ENCODE peak calls at places on chromosomes 12 and 14, in nine cellular contexts. One of them, this sample, is unnamed.

GRCh38 chr14:104603623-104604401 is 760 bp downstream of the TMEM179 start:
- DNase-seq in CD4-positive, alpha-beta T cell: peak; percentile 10
- DNase-seq in astrocyte: no peak
- DNase-seq in germinal center: no peak
- DNase-seq in MM.1S: no peak
- DNase-seq in D341Med: no peak
- DNase-seq in iris pigment epithelial cell: no peak
- DNase-seq in iPS-NIHi11: no peak
- DNase-seq in WERI-Rb-1: no peak
- DNase-seq in this sample: no peak

GRCh38 chr14:45258805-45259204 is 5.8 kb upstream of the MIS18BP1 start:
- DNase-seq in CD4-positive, alpha-beta T cell: no peak
- DNase-seq in iPS-NIHi11: no peak
- DNase-seq in D341Med: no peak
- DNase-seq in MM.1S: no peak
- DNase-seq in astrocyte: no peak
- DNase-seq in iris pigment epithelial cell: no peak
- DNase-seq in germinal center: no peak
- DNase-seq in WERI-Rb-1: no peak
- DNase-seq in this sample: no peak

GRCh38 chr14:38297681-38298080 is 41.8 kb upstream of the CLEC14A start:
- DNase-seq in germinal center: no peak
- DNase-seq in astrocyte: peak; percentile 36
- DNase-seq in iPS-NIHi11: no peak
- DNase-seq in CD4-positive, alpha-beta T cell: no peak
- DNase-seq in D341Med: no peak
- DNase-seq in iris pigment epithelial cell: peak; percentile 61
- DNase-seq in WERI-Rb-1: no peak
- DNase-seq in MM.1S: no peak
- DNase-seq in this sample: peak; percentile 17

GRCh38 chr12:53174881-53175491 is 5.5 kb upstream of the ZNF740 start:
- DNase-seq in MM.1S: peak; percentile 40
- DNase-seq in WERI-Rb-1: no peak
- DNase-seq in iris pigment epithelial cell: peak; percentile 59
- DNase-seq in CD4-positive, alpha-beta T cell: no peak
- DNase-seq in D341Med: no peak
- DNase-seq in germinal center: no peak
- DNase-seq in iPS-NIHi11: peak; percentile 78
- DNase-seq in astrocyte: peak; percentile 6
- DNase-seq in this sample: peak; percentile 67

GRCh38 chr12:77372469-77372868 is 307.1 kb upstream of the E2F7 start:
- DNase-seq in iris pigment epithelial cell: no peak
- DNase-seq in germinal center: no peak
- DNase-seq in WERI-Rb-1: no peak
- DNase-seq in MM.1S: no peak
- DNase-seq in iPS-NIHi11: no peak
- DNase-seq in D341Med: no peak
- DNase-seq in CD4-positive, alpha-beta T cell: no peak
- DNase-seq in astrocyte: no peak
- DNase-seq in this sample: no peak

GRCh38 chr12:119231774-119232173 is 53.0 kb downstream of the HSPB8 start:
- DNase-seq in iris pigment epithelial cell: no peak
- DNase-seq in WERI-Rb-1: no peak
- DNase-seq in astrocyte: no peak
- DNase-seq in MM.1S: no peak
- DNase-seq in D341Med: no peak
- DNase-seq in iPS-NIHi11: no peak
- DNase-seq in germinal center: no peak
- DNase-seq in CD4-positive, alpha-beta T cell: no peak
- DNase-seq in this sample: no peak

GRCh38 chr14:104757681-104758392 is 4.9 kb downstream of the SIVA1 start:
- DNase-seq in WERI-Rb-1: no peak
- DNase-seq in iPS-NIHi11: no peak
- DNase-seq in astrocyte: no peak
- DNase-seq in MM.1S: no peak
- DNase-seq in iris pigment epithelial cell: no peak
- DNase-seq in D341Med: no peak
- DNase-seq in germinal center: no peak
- DNase-seq in CD4-positive, alpha-beta T cell: no peak
- DNase-seq in this sample: no peak

GRCh38 chr12:121705514-121705913 is 7.0 kb upstream of the TMEM120B start:
- DNase-seq in MM.1S: no peak
- DNase-seq in CD4-positive, alpha-beta T cell: no peak
- DNase-seq in WERI-Rb-1: no peak
- DNase-seq in D341Med: no peak
- DNase-seq in astrocyte: no peak
- DNase-seq in iris pigment epithelial cell: no peak
- DNase-seq in germinal center: no peak
- DNase-seq in iPS-NIHi11: no peak
- DNase-seq in this sample: no peak

GRCh38 chr12:4451694-4452093 is 6.1 kb upstream of the FGF6 start:
- DNase-seq in germinal center: no peak
- DNase-seq in iris pigment epithelial cell: no peak
- DNase-seq in WERI-Rb-1: no peak
- DNase-seq in D341Med: no peak
- DNase-seq in MM.1S: no peak
- DNase-seq in CD4-positive, alpha-beta T cell: no peak
- DNase-seq in astrocyte: no peak
- DNase-seq in iPS-NIHi11: no peak
- DNase-seq in this sample: no peak

GRCh38 chr14:69451941-69452340 is 32.6 kb upstream of the PLEKHD1 start:
- DNase-seq in MM.1S: no peak
- DNase-seq in D341Med: no peak
- DNase-seq in iris pigment epithelial cell: no peak
- DNase-seq in iPS-NIHi11: no peak
- DNase-seq in CD4-positive, alpha-beta T cell: no peak
- DNase-seq in WERI-Rb-1: no peak
- DNase-seq in astrocyte: no peak
- DNase-seq in germinal center: no peak
- DNase-seq in this sample: peak; percentile 17

GRCh38 chr12:9132008-9132535 is 16.4 kb upstream of the A2M start:
- DNase-seq in germinal center: no peak
- DNase-seq in iris pigment epithelial cell: peak; percentile 18
- DNase-seq in CD4-positive, alpha-beta T cell: no peak
- DNase-seq in astrocyte: no peak
- DNase-seq in MM.1S: no peak
- DNase-seq in D341Med: no peak
- DNase-seq in iPS-NIHi11: no peak
- DNase-seq in WERI-Rb-1: no peak
- DNase-seq in this sample: no peak

GRCh38 chr14:96126783-96127271 is 77.8 kb upstream of the BDKRB2 start:
- DNase-seq in D341Med: no peak
- DNase-seq in WERI-Rb-1: no peak
- DNase-seq in astrocyte: no peak
- DNase-seq in iris pigment epithelial cell: no peak
- DNase-seq in MM.1S: no peak
- DNase-seq in CD4-positive, alpha-beta T cell: no peak
- DNase-seq in iPS-NIHi11: no peak
- DNase-seq in germinal center: no peak
- DNase-seq in this sample: no peak

GRCh38 chr14:34966413-34966812 is 16.4 kb upstream of the SRP54 start:
- DNase-seq in germinal center: no peak
- DNase-seq in D341Med: no peak
- DNase-seq in astrocyte: no peak
- DNase-seq in WERI-Rb-1: no peak
- DNase-seq in MM.1S: no peak
- DNase-seq in iris pigment epithelial cell: no peak
- DNase-seq in CD4-positive, alpha-beta T cell: no peak
- DNase-seq in iPS-NIHi11: no peak
- DNase-seq in this sample: no peak

GRCh38 chr12:98939350-98939749 is 294.3 kb downstream of the APAF1 start:
- DNase-seq in germinal center: no peak
- DNase-seq in iris pigment epithelial cell: peak; percentile 58
- DNase-seq in D341Med: no peak
- DNase-seq in iPS-NIHi11: peak; percentile 38
- DNase-seq in astrocyte: peak; percentile 42
- DNase-seq in WERI-Rb-1: peak; percentile 31
- DNase-seq in CD4-positive, alpha-beta T cell: no peak
- DNase-seq in MM.1S: peak; percentile 25
- DNase-seq in this sample: peak; percentile 42

GRCh38 chr12:78671295-78671694 is 193.3 kb upstream of the SYT1 start:
- DNase-seq in germinal center: no peak
- DNase-seq in CD4-positive, alpha-beta T cell: no peak
- DNase-seq in astrocyte: peak; percentile 93
- DNase-seq in D341Med: no peak
- DNase-seq in MM.1S: no peak
- DNase-seq in WERI-Rb-1: no peak
- DNase-seq in iPS-NIHi11: no peak
- DNase-seq in iris pigment epithelial cell: peak; percentile 96
- DNase-seq in this sample: peak; percentile 60

GRCh38 chr12:88108021-88108420 is 33.9 kb downstream of the CEP290 start:
- DNase-seq in MM.1S: no peak
- DNase-seq in WERI-Rb-1: no peak
- DNase-seq in iPS-NIHi11: no peak
- DNase-seq in iris pigment epithelial cell: peak; percentile 64
- DNase-seq in CD4-positive, alpha-beta T cell: no peak
- DNase-seq in astrocyte: no peak
- DNase-seq in D341Med: no peak
- DNase-seq in germinal center: no peak
- DNase-seq in this sample: peak; percentile 2

GRCh38 chr12:94046626-94047410 is 101.6 kb upstream of the PLXNC1 start:
- DNase-seq in iris pigment epithelial cell: peak; percentile 21
- DNase-seq in MM.1S: no peak
- DNase-seq in astrocyte: no peak
- DNase-seq in CD4-positive, alpha-beta T cell: no peak
- DNase-seq in WERI-Rb-1: no peak
- DNase-seq in germinal center: no peak
- DNase-seq in iPS-NIHi11: no peak
- DNase-seq in D341Med: no peak
- DNase-seq in this sample: no peak

This sample was measured in PC-3.